ENCODE peak calls at places on chromosome 1, in five cellular contexts. Y is mammary epithelial cell, Z is MM.1S, K is fibroblast of lung, P is adipocyte. N is an unnamed sample.

GRCh38 chr1:223233410-223234163 is 90.5 kb upstream of the TLR5 start:
- DNase-seq in Y (peak), Z (no peak), P (peak), K (peak), N (peak)

GRCh38 chr1:28577052-28577678 is 14.9 kb upstream of the RAB42 start:
- DNase-seq in K (no peak), P (no peak), Y (peak), Z (peak), N (no peak)

GRCh38 chr1:207025144-207025880 is 7.2 kb downstream of the C1orf116 start:
- DNase-seq in K (peak), P (peak), Y (no peak), Z (no peak), N (peak)

GRCh38 chr1:43853161-43853921 is 80.3 kb upstream of the ARTN start:
- DNase-seq in P (no peak), Y (peak), Z (peak), K (peak), N (peak)

GRCh38 chr1:65141394-65141793 is 6.6 kb upstream of the AK4 start:
- DNase-seq in Y (peak), P (peak), Z (no peak), K (peak), N (no peak)

GRCh38 chr1:196355206-196355786 is 252.9 kb downstream of the KCNT2 start:
- DNase-seq in P (peak), Z (peak), Y (no peak), K (peak), N (peak)

GRCh38 chr1:18922319-18922726 is 20.0 kb upstream of the ALDH4A1 start:
- DNase-seq in Z (no peak), Y (peak), K (peak), P (peak), N (peak)

GRCh38 chr1:104593418-104594187 is 843.9 kb downstream of the AMY1C start:
- DNase-seq in K (no peak), P (no peak), Y (no peak), Z (no peak), N (no peak)

GRCh38 chr1:22239378-22239777 is 96.5 kb upstream of the WNT4 start:
- DNase-seq in K (no peak), Y (no peak), Z (no peak), P (no peak), N (no peak)

GRCh38 chr1:38818706-38819439 is 40.7 kb downstream of the RRAGC start:
- DNase-seq in K (no peak), Z (no peak), P (no peak), Y (no peak), N (no peak)

GRCh38 chr1:218397752-218398339 is 52.7 kb downstream of the TGFB2 start:
- DNase-seq in P (no peak), K (no peak), Z (no peak), Y (peak), N (no peak)

DNA sequence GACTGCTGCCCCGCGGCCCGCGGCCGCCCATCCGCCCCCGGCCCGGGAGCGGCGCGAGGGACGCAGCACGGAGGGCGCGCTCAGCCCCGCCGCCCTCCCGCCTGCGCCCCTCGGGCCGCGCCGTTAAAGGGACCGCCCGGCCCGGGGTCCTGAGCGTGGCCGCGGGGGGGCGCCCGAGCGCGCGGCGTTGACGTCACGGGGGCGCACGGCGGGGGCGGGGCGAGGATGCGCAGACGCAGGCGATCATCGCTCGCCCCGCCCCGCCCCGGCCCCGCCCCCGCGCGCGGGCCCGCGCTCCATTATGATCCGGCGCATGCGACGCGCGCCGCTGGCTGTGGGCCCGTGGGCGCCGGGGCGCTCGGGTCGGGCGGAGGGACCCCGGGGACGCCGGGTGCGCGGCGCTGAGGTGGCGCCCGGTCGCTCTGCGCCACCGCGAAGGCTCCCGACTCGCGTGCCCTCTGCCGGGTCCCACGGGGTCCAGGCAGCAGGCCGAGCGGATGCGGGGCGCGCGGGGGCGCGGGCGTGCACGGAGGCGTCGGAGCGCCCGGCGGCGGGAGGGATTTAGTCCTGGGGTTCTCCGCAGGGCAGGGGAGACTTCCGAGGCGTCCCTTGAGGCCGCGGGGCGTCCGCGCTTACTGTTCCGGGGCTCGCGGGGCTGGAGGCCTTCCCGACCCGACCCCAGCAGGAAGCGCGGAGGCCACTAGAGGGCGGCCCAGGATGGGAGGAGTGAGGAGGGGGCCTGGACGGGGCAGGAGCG is at the start of gene DVL1:
- DNase-seq in Y (peak), P (peak), K (peak), Z (peak), N (peak)
- H3K9ac ChIP-seq in Y (peak), P (peak), K (peak), Z (peak), N (peak)

GRCh38 chr1:117629625-117630422 is 24.0 kb downstream of the TENT5C start:
- DNase-seq in Y (no peak), Z (peak), K (no peak), P (no peak), N (no peak)

GRCh38 chr1:117631361-117631760 is 25.5 kb downstream of the TENT5C start:
- DNase-seq in Z (peak), Y (no peak), K (no peak), P (no peak), N (no peak)

GRCh38 chr1:117627562-117628165 is 21.8 kb downstream of the TENT5C start:
- DNase-seq in P (no peak), K (no peak), Y (no peak), Z (peak), N (no peak)

GRCh38 chr1:117630423-117630998 is 24.7 kb downstream of the TENT5C start:
- DNase-seq in P (no peak), K (no peak), Y (no peak), Z (peak), N (no peak)

DNA sequence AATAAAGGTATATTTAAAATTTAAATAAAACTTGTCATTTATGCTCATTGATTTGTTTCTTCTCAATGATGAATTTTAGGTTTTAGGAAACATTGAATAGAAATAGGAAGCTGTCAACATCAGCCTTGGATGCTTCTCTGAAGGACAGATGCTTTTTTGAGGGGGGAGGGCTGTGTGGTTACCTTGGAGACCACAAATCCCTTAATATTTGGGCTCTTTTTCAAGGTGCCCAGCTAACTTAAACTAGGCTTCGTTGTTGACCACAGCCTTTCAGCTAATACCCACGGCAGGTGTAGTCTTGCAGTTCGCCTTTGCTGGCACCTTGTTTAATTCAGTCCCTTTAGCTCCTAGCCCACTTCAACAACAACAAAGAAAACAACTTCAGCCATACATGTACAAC is 22.5 kb downstream of the TENT5C start:
- DNase-seq in Y (no peak), P (no peak), Z (peak), K (no peak), N (no peak)
- H3K9ac ChIP-seq in Y (no peak), P (no peak), Z (peak), K (no peak), N (no peak)

DNA sequence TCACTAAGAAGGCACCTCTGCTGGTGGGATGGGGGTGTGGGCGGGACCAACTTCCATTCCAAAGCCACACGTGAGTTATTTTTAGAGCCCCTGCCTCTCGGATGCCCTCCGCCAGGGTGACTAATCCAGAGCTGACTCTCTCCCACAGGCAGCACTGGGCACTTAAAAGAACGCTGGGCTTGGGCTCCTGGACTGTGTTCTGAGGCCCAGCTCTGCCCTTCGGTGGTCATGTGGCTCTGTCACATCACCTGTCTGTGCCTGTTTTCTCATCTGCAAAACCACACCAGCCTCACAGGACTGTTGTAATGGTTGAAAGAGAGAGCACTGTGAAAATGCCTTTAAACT is 27.0 kb downstream of the LAMB3 start:
- DNase-seq in K (no peak), Y (no peak), Z (no peak), P (no peak), N (no peak)
- H3K9ac ChIP-seq in K (no peak), Y (no peak), Z (no peak), P (no peak), N (no peak)

GRCh38 chr1:58927026-58927721 is 143.3 kb upstream of the JUN start:
- DNase-seq in K (no peak), Z (peak), P (no peak), Y (peak), N (peak)
- H3K9ac ChIP-seq in K (no peak), Z (no peak), P (no peak), Y (no peak), N (no peak)

GRCh38 chr1:93722081-93723031 is 40.7 kb upstream of the BCAR3 start:
- DNase-seq in P (no peak), K (no peak), Z (no peak), Y (no peak), N (no peak)
- H3K9ac ChIP-seq in P (no peak), K (no peak), Z (no peak), Y (no peak), N (no peak)

DNA sequence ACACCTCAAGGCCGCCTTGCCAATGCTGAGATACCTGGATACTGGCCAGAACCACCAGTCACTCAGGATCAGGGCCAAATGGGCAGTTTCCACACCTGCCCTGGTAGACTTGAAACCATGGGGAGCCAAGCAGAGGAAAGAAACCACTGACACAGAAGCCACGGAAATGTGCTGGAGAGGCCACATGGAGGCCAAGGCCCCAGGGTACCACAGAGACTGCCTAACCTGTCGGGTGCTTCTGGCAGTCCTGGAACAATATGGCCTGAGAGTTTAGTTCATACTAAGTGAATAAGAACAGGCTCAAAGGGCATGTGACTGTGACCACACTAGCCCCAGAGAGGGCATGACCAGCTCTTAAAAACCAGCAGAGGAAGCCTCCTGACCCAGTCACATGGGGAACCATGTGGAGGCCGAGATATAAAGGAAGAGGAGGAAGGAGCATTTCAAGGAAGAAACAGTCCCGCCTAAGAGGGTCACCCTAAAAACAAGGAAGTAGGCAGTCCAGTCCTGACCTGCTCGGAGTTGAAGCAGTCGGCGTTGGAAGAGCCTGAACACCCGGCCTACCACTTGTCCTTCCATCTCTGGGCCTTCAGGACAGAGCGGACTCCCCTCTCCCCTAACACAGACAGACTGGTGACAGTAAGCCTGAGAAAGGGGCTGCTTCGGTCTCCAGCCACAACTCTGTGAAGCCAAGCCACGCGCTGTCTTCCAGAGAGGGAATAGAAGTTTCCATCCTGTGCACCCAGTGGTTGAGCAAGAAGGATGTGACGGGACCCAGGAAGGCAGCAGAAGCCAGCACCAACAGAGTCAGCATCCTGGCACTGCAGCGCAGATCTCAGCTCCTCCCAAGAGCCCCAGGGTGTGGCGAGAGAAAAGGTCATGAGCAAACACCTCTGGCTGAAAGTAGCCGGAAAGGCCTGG is at the start of gene DENND2D:
- DNase-seq in K (no peak), Z (no peak), Y (no peak), P (no peak), N (no peak)
- H3K9ac ChIP-seq in K (no peak), Z (no peak), Y (no peak), P (no peak), N (no peak)

GRCh38 chr1:103467100-103467499 is 58.4 kb upstream of the RNPC3 start:
- DNase-seq in Y (no peak), P (no peak), K (no peak), Z (no peak), N (no peak)
- H3K9ac ChIP-seq in Y (no peak), P (no peak), K (no peak), Z (no peak), N (no peak)

DNA sequence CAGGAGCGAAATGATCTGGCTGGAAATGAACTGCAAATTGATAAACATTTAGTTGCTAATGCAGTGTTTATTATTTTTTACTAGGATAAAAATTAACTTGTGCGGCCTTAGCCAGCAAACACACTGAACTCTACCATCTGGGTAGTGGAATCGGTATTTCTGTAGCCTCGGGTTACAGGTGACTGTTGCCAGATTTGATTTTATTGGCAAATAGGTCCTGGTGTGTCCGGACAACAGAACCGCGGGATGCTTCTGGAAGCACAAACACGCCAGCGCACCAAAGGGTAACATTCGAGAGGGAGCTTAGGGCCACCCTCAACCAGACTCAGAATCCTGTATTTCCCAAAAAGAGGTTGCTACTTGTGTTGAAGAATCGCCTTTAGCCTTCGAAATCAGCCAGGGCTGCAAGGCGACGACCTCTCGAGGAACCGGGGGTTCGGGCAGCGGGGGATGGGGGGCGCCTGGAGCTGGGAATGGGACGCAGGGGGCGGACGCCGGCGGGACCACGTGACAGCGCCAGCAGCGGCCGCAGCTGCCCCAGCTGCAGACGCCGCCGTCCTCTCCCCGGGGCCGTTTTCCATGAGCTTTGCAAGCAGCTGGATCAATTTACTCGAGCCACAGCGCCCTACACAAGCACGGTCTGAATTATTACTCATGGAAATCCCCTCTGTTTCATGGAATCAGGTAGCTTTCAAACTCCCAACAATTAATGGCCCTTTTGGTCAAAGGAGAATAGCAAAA is 158.8 kb downstream of the TOMM20 start:
- DNase-seq in Y (peak), K (peak), P (peak), Z (no peak), N (peak)
- H3K9ac ChIP-seq in Y (no peak), K (peak), P (peak), Z (no peak), N (peak)

DNA sequence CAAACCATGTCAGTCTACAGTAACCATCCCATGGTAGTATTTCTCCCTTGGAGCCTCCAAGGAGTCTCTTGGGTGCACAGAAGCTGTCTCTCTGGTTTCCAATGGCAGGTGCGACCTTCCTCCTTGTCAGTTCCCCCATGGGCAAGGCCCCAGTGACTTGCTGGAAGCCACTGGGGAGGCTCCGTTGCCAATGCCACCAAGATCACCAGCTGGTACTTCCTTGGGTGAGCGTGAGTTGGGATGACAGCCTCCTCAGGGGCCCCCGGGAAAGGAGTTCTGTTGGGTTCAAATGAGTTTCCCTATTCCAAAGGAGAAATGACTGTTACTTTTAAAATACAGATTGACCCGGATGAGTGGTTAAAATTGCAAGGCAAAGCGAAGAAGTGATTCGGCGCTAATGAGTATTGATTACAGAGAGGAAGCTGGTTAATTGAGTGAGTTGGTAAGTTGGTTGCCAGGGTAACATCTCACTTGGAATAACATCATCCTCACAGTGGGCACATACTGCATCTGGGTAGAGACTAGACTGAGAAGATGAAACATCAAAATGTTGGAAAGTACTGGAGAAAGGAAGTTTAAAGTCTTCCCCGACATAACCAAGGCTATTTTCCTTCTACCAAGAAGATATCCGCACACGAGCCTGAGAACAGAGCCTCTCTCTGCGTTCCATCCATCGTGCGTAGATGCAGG is 53.0 kb upstream of the LAPTM5 start:
- DNase-seq in K (no peak), Y (no peak), Z (no peak), P (no peak), N (no peak)
- H3K9ac ChIP-seq in K (no peak), Y (no peak), Z (no peak), P (peak), N (peak)

GRCh38 chr1:48750089-48750488 is 26.6 kb downstream of the BEND5 start:
- DNase-seq in P (no peak), K (no peak), Y (no peak), Z (no peak), N (no peak)
- H3K9ac ChIP-seq in P (no peak), K (no peak), Y (no peak), Z (no peak), N (no peak)

N was measured in IMR-90.